ENCODE peak calls at places on chromosomes 6 and 20, in ten cellular contexts. One of them, this sample, is unnamed.

GRCh38 chr6:53048431-53049195 is 16.6 kb upstream of the FBXO9 start:
- DNase-seq in CD8-positive, alpha-beta memory T cell: no peak
- DNase-seq in B cell: no peak
- DNase-seq in GDM1: no peak
- DNase-seq in ELR: peak; percentile 95
- DNase-seq in mesothelial cell of epicardium: no peak
- DNase-seq in activated CD8-positive, alpha-beta memory T cell treated with anti-CD3 and anti-CD28 coated beads for 1 hour: no peak
- DNase-seq in mucosa of gallbladder: no peak
- DNase-seq in right cardiac atrium: no peak
- DNase-seq in iPS DF 19.7: no peak
- DNase-seq in this sample: peak; percentile 31

GRCh38 chr6:109580519-109580918 is 97.5 kb upstream of the ZBTB24 start:
- DNase-seq in CD8-positive, alpha-beta memory T cell: no peak
- DNase-seq in B cell: no peak
- DNase-seq in GDM1: no peak
- DNase-seq in ELR: peak; percentile 39
- DNase-seq in mesothelial cell of epicardium: no peak
- DNase-seq in activated CD8-positive, alpha-beta memory T cell treated with anti-CD3 and anti-CD28 coated beads for 1 hour: no peak
- DNase-seq in mucosa of gallbladder: no peak
- DNase-seq in right cardiac atrium: no peak
- DNase-seq in iPS DF 19.7: peak; percentile 56
- DNase-seq in this sample: no peak

GRCh38 chr20:10538768-10539167 is 103.7 kb downstream of the SLX4IP start:
- DNase-seq in CD8-positive, alpha-beta memory T cell: no peak
- DNase-seq in B cell: no peak
- DNase-seq in GDM1: no peak
- DNase-seq in ELR: no peak
- DNase-seq in mesothelial cell of epicardium: no peak
- DNase-seq in activated CD8-positive, alpha-beta memory T cell treated with anti-CD3 and anti-CD28 coated beads for 1 hour: no peak
- DNase-seq in mucosa of gallbladder: no peak
- DNase-seq in right cardiac atrium: no peak
- DNase-seq in iPS DF 19.7: no peak
- DNase-seq in this sample: no peak

GRCh38 chr20:14245368-14245970 is 91.9 kb downstream of the FLRT3 start:
- DNase-seq in CD8-positive, alpha-beta memory T cell: no peak
- DNase-seq in B cell: no peak
- DNase-seq in GDM1: no peak
- DNase-seq in ELR: no peak
- DNase-seq in mesothelial cell of epicardium: no peak
- DNase-seq in activated CD8-positive, alpha-beta memory T cell treated with anti-CD3 and anti-CD28 coated beads for 1 hour: no peak
- DNase-seq in mucosa of gallbladder: peak; percentile 21
- DNase-seq in right cardiac atrium: no peak
- DNase-seq in iPS DF 19.7: no peak
- DNase-seq in this sample: no peak

GRCh38 chr6:20202070-20202658 is 10.1 kb downstream of the MBOAT1 start:
- DNase-seq in CD8-positive, alpha-beta memory T cell: no peak
- DNase-seq in B cell: no peak
- DNase-seq in GDM1: no peak
- DNase-seq in ELR: peak; percentile 74
- DNase-seq in mesothelial cell of epicardium: no peak
- DNase-seq in activated CD8-positive, alpha-beta memory T cell treated with anti-CD3 and anti-CD28 coated beads for 1 hour: no peak
- DNase-seq in mucosa of gallbladder: no peak
- DNase-seq in right cardiac atrium: no peak
- DNase-seq in iPS DF 19.7: no peak
- DNase-seq in this sample: peak; percentile 38

GRCh38 chr20:62652051-62652893 is 10.0 kb downstream of the SLCO4A1 start:
- DNase-seq in CD8-positive, alpha-beta memory T cell: peak; percentile 34
- DNase-seq in B cell: peak; percentile 88
- DNase-seq in GDM1: no peak
- DNase-seq in ELR: peak; percentile 98
- DNase-seq in mesothelial cell of epicardium: no peak
- DNase-seq in activated CD8-positive, alpha-beta memory T cell treated with anti-CD3 and anti-CD28 coated beads for 1 hour: peak; percentile 37
- DNase-seq in mucosa of gallbladder: peak; percentile 96
- DNase-seq in right cardiac atrium: peak; percentile 97
- DNase-seq in iPS DF 19.7: no peak
- DNase-seq in this sample: peak; percentile 47

GRCh38 chr6:73579851-73580246 is 59.0 kb upstream of the EEF1A1 start:
- DNase-seq in CD8-positive, alpha-beta memory T cell: no peak
- DNase-seq in B cell: no peak
- DNase-seq in GDM1: no peak
- DNase-seq in ELR: peak; percentile 92
- DNase-seq in mesothelial cell of epicardium: no peak
- DNase-seq in activated CD8-positive, alpha-beta memory T cell treated with anti-CD3 and anti-CD28 coated beads for 1 hour: no peak
- DNase-seq in mucosa of gallbladder: peak; percentile 53
- DNase-seq in right cardiac atrium: peak; percentile 49
- DNase-seq in iPS DF 19.7: no peak
- DNase-seq in this sample: no peak

GRCh38 chr20:6768228-6769185 is 1.0 kb downstream of the BMP2 start:
- DNase-seq in CD8-positive, alpha-beta memory T cell: no peak
- DNase-seq in B cell: no peak
- DNase-seq in GDM1: no peak
- DNase-seq in ELR: peak; percentile 9
- DNase-seq in mesothelial cell of epicardium: peak; percentile 21
- DNase-seq in activated CD8-positive, alpha-beta memory T cell treated with anti-CD3 and anti-CD28 coated beads for 1 hour: no peak
- DNase-seq in mucosa of gallbladder: no peak
- DNase-seq in right cardiac atrium: peak; percentile 62
- DNase-seq in iPS DF 19.7: no peak
- DNase-seq in this sample: no peak

GRCh38 chr6:112770341-112770740 is 423.2 kb downstream of the RFPL4B start:
- DNase-seq in CD8-positive, alpha-beta memory T cell: no peak
- DNase-seq in B cell: no peak
- DNase-seq in GDM1: no peak
- DNase-seq in ELR: no peak
- DNase-seq in mesothelial cell of epicardium: no peak
- DNase-seq in activated CD8-positive, alpha-beta memory T cell treated with anti-CD3 and anti-CD28 coated beads for 1 hour: no peak
- DNase-seq in mucosa of gallbladder: no peak
- DNase-seq in right cardiac atrium: no peak
- DNase-seq in iPS DF 19.7: no peak
- DNase-seq in this sample: no peak

GRCh38 chr6:43254138-43254817 is 11.0 kb downstream of the TTBK1 start:
- DNase-seq in CD8-positive, alpha-beta memory T cell: no peak
- DNase-seq in B cell: no peak
- DNase-seq in GDM1: no peak
- DNase-seq in ELR: no peak
- DNase-seq in mesothelial cell of epicardium: no peak
- DNase-seq in activated CD8-positive, alpha-beta memory T cell treated with anti-CD3 and anti-CD28 coated beads for 1 hour: no peak
- DNase-seq in mucosa of gallbladder: no peak
- DNase-seq in right cardiac atrium: no peak
- DNase-seq in iPS DF 19.7: no peak
- DNase-seq in this sample: no peak

GRCh38 chr6:46719099-46719498 is 16.1 kb downstream of the PLA2G7 start:
- DNase-seq in CD8-positive, alpha-beta memory T cell: no peak
- DNase-seq in B cell: no peak
- DNase-seq in GDM1: no peak
- DNase-seq in ELR: peak; percentile 95
- DNase-seq in mesothelial cell of epicardium: no peak
- DNase-seq in activated CD8-positive, alpha-beta memory T cell treated with anti-CD3 and anti-CD28 coated beads for 1 hour: no peak
- DNase-seq in mucosa of gallbladder: peak; percentile 47
- DNase-seq in right cardiac atrium: no peak
- DNase-seq in iPS DF 19.7: no peak
- DNase-seq in this sample: no peak

GRCh38 chr6:143233563-143234285 is 173.0 kb downstream of the AIG1 start:
- DNase-seq in CD8-positive, alpha-beta memory T cell: no peak
- DNase-seq in B cell: no peak
- DNase-seq in GDM1: no peak
- DNase-seq in ELR: no peak
- DNase-seq in mesothelial cell of epicardium: no peak
- DNase-seq in activated CD8-positive, alpha-beta memory T cell treated with anti-CD3 and anti-CD28 coated beads for 1 hour: no peak
- DNase-seq in mucosa of gallbladder: no peak
- DNase-seq in right cardiac atrium: no peak
- DNase-seq in iPS DF 19.7: no peak
- DNase-seq in this sample: no peak

This sample was measured in Kasumi-1.